ENCODE peak calls at places on chromosome 1, in nine cellular contexts. X, I, P, M, G, S, R, C and Y are unnamed samples.

GRCh38 chr1:43705982-43706597 is 1.2 kb upstream of the ST3GAL3 start:
- DNase-seq in M (no peak), G (no peak), P (no peak), I (no peak), C (no peak), X (no peak), S (no peak), R (no peak), Y (no peak)

GRCh38 chr1:169060010-169060722 is 46.3 kb upstream of the ATP1B1 start:
- DNase-seq in X (no peak), I (no peak), G (no peak), M (no peak), P (no peak), S (no peak), C (no peak), R (no peak), Y (no peak)

GRCh38 chr1:156413310-156414246 is 44.6 kb downstream of the RHBG start:
- DNase-seq in C (no peak), R (no peak), M (no peak), P (no peak), S (no peak), X (no peak), I (no peak), G (no peak), Y (no peak)

GRCh38 chr1:67308136-67308535 is 463 bp downstream of the IL12RB2 start:
- DNase-seq in G (no peak), X (no peak), P (no peak), R (no peak), C (no peak), M (no peak), I (no peak), S (no peak), Y (no peak)

GRCh38 chr1:50610563-50610962 is 187.3 kb upstream of the DMRTA2 start:
- DNase-seq in C (no peak), M (peak), P (no peak), I (no peak), G (no peak), R (no peak), X (no peak), S (no peak), Y (no peak)

GRCh38 chr1:203807211-203807610 is 11.8 kb downstream of the ZBED6 start:
- DNase-seq in X (no peak), M (no peak), S (no peak), C (no peak), R (peak), P (no peak), I (no peak), G (no peak), Y (peak)

GRCh38 chr1:206470692-206471414 is 577 bp downstream of the IKBKE start:
- DNase-seq in C (no peak), I (no peak), M (peak), R (peak), G (no peak), X (no peak), S (peak), P (no peak), Y (peak)

GRCh38 chr1:32992489-32993214 is 28.0 kb upstream of the RNF19B start:
- DNase-seq in I (peak), C (peak), X (peak), G (no peak), R (peak), M (peak), P (peak), S (peak), Y (peak)